ENCODE peak calls at places on chromosomes 16 and 17, in nine cellular contexts. U is WTC11, R is lung, I is WERI-Rb-1, W is mucosa of descending colon, F is fibroblast of lung, J is A549, L is foreskin fibroblast, B is H1. T is an unnamed sample.

GRCh38 chr16:56312028-56312300 is 113.4 kb downstream of the AMFR start:
- DNase-seq in U (no peak), F (no peak), R (no peak), W (no peak), I (no peak), L (no peak), B (no peak), J (no peak), T (no peak)

GRCh38 chr16:56041556-56042140 is 149.6 kb upstream of the GNAO1 start:
- DNase-seq in B (peak), U (peak), F (no peak), J (peak), W (no peak), I (peak), L (no peak), R (no peak), T (peak)

GRCh38 chr16:7352114-7352513 is 19.5 kb downstream of the RBFOX1 start:
- DNase-seq in I (no peak), W (no peak), J (no peak), L (no peak), F (no peak), B (no peak), U (no peak), R (no peak), T (no peak)

GRCh38 chr17:61467416-61468262 is 15.4 kb downstream of the TBX4 start:
- DNase-seq in R (no peak), I (peak), W (peak), U (peak), F (peak), L (peak), J (peak), B (no peak), T (peak)

GRCh38 chr16:65394306-65394705 is 272.4 kb upstream of the CDH11 start:
- DNase-seq in R (no peak), I (no peak), J (no peak), B (no peak), F (no peak), W (no peak), L (no peak), U (no peak), T (peak)

GRCh38 chr16:57480754-57481230 is 5.5 kb downstream of the DOK4 start:
- DNase-seq in R (no peak), U (no peak), F (no peak), B (no peak), L (no peak), J (no peak), W (peak), I (no peak), T (no peak)

GRCh38 chr17:48246623-48247022 is 139.1 kb downstream of the SNX11 start:
- DNase-seq in J (peak), W (no peak), I (peak), R (no peak), U (no peak), L (peak), B (no peak), F (peak), T (no peak)

GRCh38 chr16:22684282-22685161 is 129.4 kb upstream of the HS3ST2 start:
- DNase-seq in U (no peak), F (no peak), W (no peak), R (no peak), J (no peak), L (peak), B (no peak), I (no peak), T (no peak)

GRCh38 chr16:57969451-57970123 is 1.3 kb downstream of the CNGB1 start:
- DNase-seq in I (no peak), L (no peak), W (no peak), J (no peak), R (no peak), F (no peak), U (no peak), B (no peak), T (no peak)

GRCh38 chr16:83906690-83907089 is 7.8 kb downstream of the MLYCD start:
- DNase-seq in U (no peak), R (no peak), B (no peak), L (no peak), J (no peak), F (no peak), W (no peak), I (no peak), T (no peak)

GRCh38 chr16:17515421-17516210 is 44.9 kb upstream of the XYLT1 start:
- DNase-seq in U (no peak), I (no peak), W (no peak), B (no peak), J (peak), L (peak), F (peak), R (no peak), T (no peak)

GRCh38 chr17:58121925-58122324 is 26.3 kb upstream of the OR4D1 start:
- DNase-seq in U (peak), L (peak), I (peak), B (no peak), J (peak), W (no peak), R (no peak), F (peak), T (peak)

GRCh38 chr17:44314869-44315661 is 6.7 kb downstream of the RUNDC3A start:
- DNase-seq in B (no peak), I (no peak), W (no peak), L (peak), J (peak), R (no peak), U (peak), F (no peak), T (peak)

GRCh38 chr16:64290461-64290860 is 831.4 kb downstream of the CDH11 start:
- DNase-seq in R (no peak), J (no peak), L (no peak), F (no peak), I (no peak), U (no peak), W (no peak), B (no peak), T (no peak)

GRCh38 chr17:66466933-66467367 is 164.5 kb downstream of the PRKCA start:
- DNase-seq in J (peak), B (no peak), R (peak), L (peak), W (no peak), F (peak), U (no peak), I (no peak), T (peak)

GRCh38 chr17:4534515-4534914 is 20.7 kb downstream of the MYBBP1A start:
- DNase-seq in F (no peak), W (no peak), I (no peak), B (no peak), L (no peak), R (no peak), U (no peak), J (no peak), T (no peak)

GRCh38 chr17:73311428-73311780 is 397 bp downstream of the CDC42EP4 start:
- DNase-seq in J (no peak), B (no peak), F (no peak), I (no peak), U (no peak), W (peak), L (no peak), R (no peak), T (peak)

GRCh38 chr16:9177861-9178260 is 86.4 kb downstream of the HAPSTR1 start:
- DNase-seq in B (no peak), J (no peak), F (no peak), U (no peak), I (peak), W (no peak), L (no peak), R (no peak), T (no peak)

GRCh38 chr16:30951785-30952184 is 2.9 kb downstream of the ORAI3 start:
- DNase-seq in W (no peak), U (no peak), L (peak), B (no peak), R (no peak), J (no peak), I (no peak), F (peak), T (no peak)

GRCh38 chr17:32525116-32525515 is 38.3 kb downstream of the CDK5R1 start:
- DNase-seq in L (peak), B (no peak), U (no peak), J (no peak), F (peak), R (no peak), W (no peak), I (no peak), T (no peak)

DNA sequence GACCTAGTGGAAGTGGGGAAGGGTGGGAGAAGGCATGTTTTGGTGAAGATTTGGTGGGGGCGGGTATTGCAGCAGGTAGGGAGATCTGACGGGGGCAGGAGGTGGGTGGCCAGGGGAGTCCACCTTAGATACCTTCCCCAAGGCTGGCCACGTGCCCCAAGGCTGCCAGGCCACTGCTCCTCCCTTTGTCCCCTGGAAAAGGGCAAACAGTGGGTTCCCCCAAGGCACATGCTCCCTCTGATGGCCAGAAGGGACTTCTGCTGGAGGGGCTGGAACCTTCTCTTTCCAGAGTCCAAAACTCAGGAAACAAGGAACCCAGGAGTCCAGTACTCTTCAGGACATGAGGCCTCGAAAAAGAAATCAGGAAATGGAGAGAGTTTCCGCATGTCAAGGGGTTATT is 6.2 kb upstream of the PSMD3 start:
- DNase-seq in F (no peak), W (no peak), L (no peak), J (no peak), I (no peak), U (no peak), B (no peak), R (no peak), T (no peak)
- TF ChIP-seq CTCF in F (no peak), W (no peak), L (no peak), J (no peak), I (no peak), U (no peak), B (peak), R (no peak), T (no peak)

GRCh38 chr17:51435641-51436091 is 175.3 kb downstream of the UTP18 start:
- DNase-seq in J (peak), L (no peak), I (peak), R (peak), W (peak), B (peak), U (peak), F (no peak), T (peak)
- TF ChIP-seq CTCF in J (peak), L (no peak), I (peak), R (no peak), W (no peak), B (peak), U (peak), F (no peak), T (peak)

DNA sequence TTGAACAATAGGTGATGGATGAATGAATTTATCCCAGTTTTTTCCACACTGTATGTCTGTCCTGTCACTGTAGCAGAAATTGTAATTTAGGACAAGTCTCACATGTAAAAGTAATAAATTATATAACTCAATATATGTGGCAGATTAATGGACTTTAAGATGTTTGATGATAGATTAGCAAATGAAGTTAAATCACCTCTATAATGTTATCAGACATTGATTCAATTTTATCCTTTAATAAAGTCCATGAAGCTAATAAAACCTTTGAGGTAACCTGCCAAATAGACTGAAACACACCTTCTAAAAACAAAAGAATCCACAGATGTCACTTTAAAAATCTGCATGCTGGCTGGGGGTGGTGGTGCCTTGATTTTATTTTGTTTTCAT is 83.3 kb upstream of the CORO6 start:
- DNase-seq in F (no peak), J (no peak), B (no peak), L (no peak), R (no peak), W (no peak), I (no peak), U (no peak), T (no peak)
- TF ChIP-seq CTCF in F (no peak), J (no peak), B (no peak), L (no peak), R (no peak), W (no peak), I (no peak), U (no peak), T (no peak)

DNA sequence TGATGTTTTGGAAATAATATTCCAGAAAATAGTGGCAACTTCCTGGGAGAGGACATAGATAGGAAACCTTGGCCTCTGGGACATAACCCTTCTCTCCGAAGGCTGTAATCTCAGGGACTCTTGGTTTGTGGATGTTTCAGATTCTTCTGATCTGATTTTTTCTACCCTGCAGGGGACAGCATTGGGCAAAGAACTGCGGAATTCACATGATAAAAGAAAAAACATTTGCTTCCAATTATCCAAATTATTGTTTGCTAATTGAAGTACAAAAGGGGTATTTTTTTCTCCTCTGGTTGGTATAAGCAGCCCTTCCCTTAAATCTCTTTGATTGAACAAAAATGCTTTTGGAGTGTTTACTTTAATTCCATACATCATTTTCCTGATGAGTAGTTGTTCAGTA is 251.7 kb upstream of the IRX3 start:
- DNase-seq in F (no peak), R (no peak), B (no peak), L (no peak), J (no peak), W (no peak), I (no peak), U (no peak), T (peak)
- TF ChIP-seq CTCF in F (no peak), R (no peak), B (no peak), L (peak), J (no peak), W (no peak), I (no peak), U (no peak), T (peak)

DNA sequence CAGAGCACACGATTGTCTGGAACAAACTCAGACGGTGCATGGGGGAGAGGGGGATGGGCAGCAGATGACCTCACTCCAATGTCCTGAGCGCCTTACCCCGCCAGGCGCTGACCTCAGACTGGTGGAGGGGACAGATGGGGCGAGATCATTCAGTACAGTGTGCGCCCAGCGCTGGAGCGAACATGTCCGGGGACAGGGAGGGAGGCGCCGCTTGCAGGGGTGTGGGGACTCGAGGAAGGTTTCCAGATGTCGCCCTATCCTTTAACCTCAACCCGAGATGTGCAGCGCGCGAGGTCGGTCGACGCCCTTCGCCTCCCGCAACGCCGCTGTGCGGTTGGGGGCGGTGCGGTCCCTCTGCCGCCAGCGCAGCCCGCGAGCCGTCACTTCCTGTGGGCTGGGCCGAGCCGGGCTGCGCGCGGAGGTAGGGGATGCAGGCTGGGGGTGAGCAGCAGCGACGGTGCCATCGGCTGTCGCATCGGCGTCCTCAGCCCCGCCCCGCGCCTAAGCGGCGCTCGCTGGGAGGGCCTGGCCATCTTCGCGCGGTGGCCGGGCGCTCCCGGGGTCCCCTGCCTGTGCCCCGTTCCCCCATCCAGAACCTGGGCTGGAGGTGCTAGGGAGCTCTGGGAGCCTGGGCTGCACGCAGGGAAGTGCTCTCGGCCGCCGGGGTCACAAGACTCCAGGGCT is 5.3 kb upstream of the CDR2L start:
- DNase-seq in J (peak), F (peak), L (peak), R (peak), B (no peak), U (peak), W (peak), I (peak), T (peak)
- TF ChIP-seq CTCF in J (peak), F (peak), L (no peak), R (no peak), B (no peak), U (no peak), W (no peak), I (peak), T (no peak)

DNA sequence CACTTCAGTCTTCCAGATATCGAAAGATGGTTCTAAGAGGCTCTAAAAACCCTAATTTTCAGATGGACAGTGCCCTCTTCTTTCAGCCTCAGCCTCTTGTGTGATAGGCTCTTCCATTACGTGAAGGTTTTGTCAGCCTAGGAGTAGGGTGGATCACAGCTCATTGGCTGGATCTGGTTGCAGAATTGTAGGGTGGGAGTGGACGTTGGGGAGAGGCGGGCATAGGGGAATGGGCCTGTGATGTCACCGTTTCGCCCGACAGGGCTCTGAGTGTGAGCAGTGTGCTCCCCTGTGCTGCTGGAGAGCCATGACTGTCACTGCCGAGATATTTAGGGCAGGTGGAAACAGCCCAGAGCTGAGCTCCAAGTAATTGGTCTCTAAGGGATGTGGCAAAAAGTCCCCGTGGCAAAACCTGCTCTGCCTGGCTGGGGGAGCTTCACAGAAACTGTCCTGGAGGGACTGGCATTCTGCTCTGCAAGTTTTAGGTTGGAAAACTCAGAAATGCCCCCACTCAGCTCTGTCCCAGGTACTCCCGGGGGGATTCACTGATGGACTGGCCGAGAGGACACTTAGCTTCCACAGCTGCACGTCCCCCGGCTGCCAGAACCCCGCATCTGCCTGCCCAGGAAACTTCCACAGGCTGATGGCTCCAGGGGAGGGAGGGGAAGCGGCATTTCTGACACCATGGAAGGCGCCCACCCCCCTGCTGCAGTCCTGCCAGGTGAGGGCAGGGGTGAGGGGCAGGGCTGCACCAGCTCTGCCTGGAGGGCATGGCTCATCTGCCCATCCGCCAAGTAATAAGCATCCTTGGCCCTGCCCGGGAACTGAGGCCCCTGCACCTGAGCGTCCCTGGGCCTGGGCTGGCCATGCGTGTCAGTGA is 6.0 kb upstream of the WFIKKN1 start:
- DNase-seq in F (no peak), J (no peak), U (no peak), I (no peak), B (no peak), W (no peak), L (no peak), R (no peak), T (no peak)
- TF ChIP-seq CTCF in F (no peak), J (no peak), U (no peak), I (no peak), B (no peak), W (no peak), L (no peak), R (no peak), T (no peak)

GRCh38 chr17:79427621-79428539 is 183.0 kb downstream of the RBFOX3 start:
- DNase-seq in R (no peak), B (no peak), I (no peak), F (no peak), L (no peak), W (no peak), J (peak), U (no peak), T (no peak)
- TF ChIP-seq CTCF in R (no peak), B (no peak), I (peak), F (no peak), L (no peak), W (no peak), J (no peak), U (no peak), T (no peak)

GRCh38 chr17:53950858-53951250 is 128.1 kb downstream of the KIF2B start:
- DNase-seq in U (no peak), I (no peak), B (no peak), L (no peak), R (no peak), W (no peak), J (no peak), F (no peak), T (no peak)

GRCh38 chr17:53950207-53950857 is 127.6 kb downstream of the KIF2B start:
- DNase-seq in R (no peak), B (peak), I (peak), J (peak), F (no peak), U (peak), W (no peak), L (no peak), T (peak)

GRCh38 chr17:53949473-53950090 is 126.9 kb downstream of the KIF2B start:
- DNase-seq in F (no peak), W (no peak), L (no peak), U (no peak), R (no peak), B (no peak), I (no peak), J (no peak), T (no peak)

DNA sequence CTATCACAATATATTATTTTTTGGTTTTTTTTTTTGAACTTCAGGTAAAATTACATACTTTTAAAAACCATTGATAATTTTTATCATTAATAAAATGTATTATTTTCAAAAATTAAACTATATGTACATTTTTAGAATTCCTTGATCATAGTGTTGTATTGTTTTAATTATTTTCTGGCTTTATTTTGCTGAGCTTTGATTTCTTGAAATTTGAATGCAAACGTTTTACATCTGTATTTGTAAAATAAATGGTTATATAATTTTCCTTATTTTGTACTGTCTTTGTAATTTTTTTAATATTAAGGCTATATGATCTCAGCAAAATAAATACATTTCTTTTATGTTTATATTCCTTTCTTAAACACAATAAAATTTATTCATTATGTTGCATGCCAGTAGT is 125.6 kb downstream of the KIF2B start:
- DNase-seq in L (no peak), I (no peak), R (no peak), B (no peak), J (no peak), U (no peak), W (no peak), F (no peak), T (no peak)
- TF ChIP-seq CTCF in L (no peak), I (no peak), R (no peak), B (no peak), J (no peak), U (no peak), W (no peak), F (no peak), T (no peak)